ENCODE peak calls at places on chromosomes 5 and 9, in five cellular contexts. L is lower leg skin, S is adrenal gland, Y is IMR-90, W is sigmoid colon. X is an unnamed sample.

GRCh38 chr5:53604309-53604708 is 43.9 kb downstream of the NDUFS4 start:
- DNase-seq in L (no peak), S (no peak), Y (no peak), W (no peak), X (no peak)

GRCh38 chr5:78908173-78908901 is 76.8 kb downstream of the ARSB start:
- DNase-seq in L (no peak), S (peak), Y (peak), W (no peak), X (no peak)

GRCh38 chr5:39500656-39501295 is 76.0 kb upstream of the DAB2 start:
- DNase-seq in L (no peak), S (no peak), Y (peak), W (no peak), X (no peak)

GRCh38 chr5:138461343-138462125 is 3.7 kb upstream of the EGR1 start:
- DNase-seq in L (no peak), S (peak), Y (peak), W (no peak), X (no peak)

GRCh38 chr9:89751081-89751855 is 146.5 kb downstream of the GADD45G start:
- DNase-seq in L (no peak), S (peak), Y (no peak), W (no peak), X (no peak)

GRCh38 chr5:111781200-111781599 is 24.2 kb upstream of the NREP start:
- DNase-seq in L (peak), S (peak), Y (peak), W (peak), X (no peak)

GRCh38 chr5:39224196-39224754 is 4.9 kb upstream of the FYB1 start:
- DNase-seq in L (no peak), S (no peak), Y (peak), W (peak), X (peak)

GRCh38 chr9:137134191-137134590 is 4.8 kb upstream of the GRIN1 start:
- DNase-seq in L (no peak), S (no peak), Y (no peak), W (no peak), X (no peak)

GRCh38 chr5:154053468-154053867 is 14.7 kb downstream of the MFAP3 start:
- DNase-seq in L (no peak), S (no peak), Y (no peak), W (no peak), X (no peak)

GRCh38 chr9:14198544-14199510 is 115.1 kb downstream of the NFIB start:
- DNase-seq in L (peak), S (peak), Y (no peak), W (peak), X (no peak)

GRCh38 chr5:177362871-177363507 is 5.3 kb downstream of the RGS14 start:
- DNase-seq in L (no peak), S (peak), Y (no peak), W (peak), X (peak)

GRCh38 chr9:76027426-76027825 is 137.0 kb downstream of the PCSK5 start:
- DNase-seq in L (no peak), S (no peak), Y (peak), W (no peak), X (no peak)

GRCh38 chr5:123450641-123451421 is 27.6 kb upstream of the CEP120 start:
- DNase-seq in L (no peak), S (peak), Y (no peak), W (no peak), X (no peak)

GRCh38 chr9:126531035-126531571 is 82.6 kb upstream of the LMX1B start:
- DNase-seq in L (no peak), S (no peak), Y (no peak), W (no peak), X (no peak)

GRCh38 chr9:126532489-126532888 is 81.2 kb upstream of the LMX1B start:
- DNase-seq in L (no peak), S (no peak), Y (no peak), W (no peak), X (no peak)

GRCh38 chr9:126532951-126533910 is 80.5 kb upstream of the LMX1B start:
- DNase-seq in L (no peak), S (no peak), Y (no peak), W (no peak), X (no peak)

GRCh38 chr9:126531591-126531990 is 82.1 kb upstream of the LMX1B start:
- DNase-seq in L (no peak), S (no peak), Y (no peak), W (no peak), X (no peak)

GRCh38 chr9:126532019-126532462 is 81.7 kb upstream of the LMX1B start:
- DNase-seq in L (no peak), S (no peak), Y (no peak), W (no peak), X (no peak)
- TF ChIP-seq POLR2A in L (no peak), S (no peak), Y (no peak), W (no peak), X (no peak)

DNA sequence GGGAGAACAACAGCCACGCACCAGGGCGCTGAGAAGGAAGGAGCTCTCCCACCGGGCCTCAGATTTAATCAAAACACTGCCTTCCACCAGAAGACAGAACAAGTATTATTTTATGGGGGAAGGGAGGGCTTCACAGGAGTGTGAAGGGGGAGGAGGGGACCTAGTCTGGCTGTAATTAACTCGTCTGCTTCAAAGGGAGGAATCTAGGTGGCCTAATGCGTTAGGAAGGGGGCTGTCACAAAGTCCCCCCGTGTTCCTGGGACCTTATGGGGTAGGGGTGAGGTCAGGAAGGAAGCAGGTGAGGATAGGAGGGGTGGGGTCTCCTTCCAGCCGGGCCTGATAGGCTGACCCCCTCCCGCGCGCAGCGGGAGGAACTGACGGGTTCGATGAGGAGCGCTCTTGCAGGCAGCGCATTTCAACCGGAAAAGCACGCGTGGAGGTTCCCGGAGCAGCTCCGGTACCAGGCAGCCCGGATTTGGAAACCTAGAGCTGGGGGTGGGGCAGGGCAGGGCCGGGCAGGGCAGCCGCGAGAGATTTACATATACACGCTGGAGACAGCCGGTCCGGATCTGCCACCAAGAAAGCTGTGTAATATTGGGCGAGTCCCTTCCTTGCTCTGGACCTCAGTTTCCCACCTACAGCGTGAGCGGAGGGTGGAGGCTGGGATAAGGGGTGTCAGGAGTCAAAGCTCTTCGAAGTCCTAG is 2.0 kb downstream of the SHB start:
- DNase-seq in L (peak), S (peak), Y (no peak), W (peak), X (peak)
- TF ChIP-seq POLR2A in L (no peak), S (no peak), Y (no peak), W (no peak), X (no peak)

DNA sequence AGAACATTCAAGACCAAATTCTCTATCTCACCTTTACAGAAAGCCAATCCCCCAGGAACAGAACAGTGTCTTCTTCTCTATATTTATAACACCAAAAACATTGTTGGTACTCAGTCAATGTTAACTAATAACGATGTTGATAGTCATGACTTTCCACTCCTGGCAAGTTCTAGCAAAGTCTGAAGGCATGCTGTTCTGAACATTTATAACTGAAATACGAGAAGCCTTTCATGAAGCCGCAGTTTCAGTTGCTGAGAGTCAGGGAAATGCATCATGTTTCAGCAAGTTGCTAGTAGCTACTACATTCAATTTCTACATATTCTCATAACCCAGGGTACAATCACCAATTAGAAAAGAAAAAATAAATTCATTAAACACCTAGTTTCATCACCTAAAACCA is 301.4 kb downstream of the PDE4D start:
- DNase-seq in L (no peak), S (no peak), Y (peak), W (no peak), X (no peak)
- TF ChIP-seq POLR2A in L (no peak), S (no peak), Y (no peak), W (no peak), X (no peak)

GRCh38 chr9:135927195-135928013 is 20.1 kb upstream of the CAMSAP1 start:
- DNase-seq in L (no peak), S (no peak), Y (no peak), W (no peak), X (no peak)

GRCh38 chr9:135925496-135926133 is 18.3 kb upstream of the CAMSAP1 start:
- DNase-seq in L (no peak), S (no peak), Y (peak), W (no peak), X (no peak)

GRCh38 chr9:135928074-135928730 is 20.9 kb upstream of the CAMSAP1 start:
- DNase-seq in L (no peak), S (no peak), Y (no peak), W (no peak), X (no peak)

GRCh38 chr9:135924628-135925338 is 17.4 kb upstream of the CAMSAP1 start:
- DNase-seq in L (no peak), S (no peak), Y (no peak), W (no peak), X (no peak)

DNA sequence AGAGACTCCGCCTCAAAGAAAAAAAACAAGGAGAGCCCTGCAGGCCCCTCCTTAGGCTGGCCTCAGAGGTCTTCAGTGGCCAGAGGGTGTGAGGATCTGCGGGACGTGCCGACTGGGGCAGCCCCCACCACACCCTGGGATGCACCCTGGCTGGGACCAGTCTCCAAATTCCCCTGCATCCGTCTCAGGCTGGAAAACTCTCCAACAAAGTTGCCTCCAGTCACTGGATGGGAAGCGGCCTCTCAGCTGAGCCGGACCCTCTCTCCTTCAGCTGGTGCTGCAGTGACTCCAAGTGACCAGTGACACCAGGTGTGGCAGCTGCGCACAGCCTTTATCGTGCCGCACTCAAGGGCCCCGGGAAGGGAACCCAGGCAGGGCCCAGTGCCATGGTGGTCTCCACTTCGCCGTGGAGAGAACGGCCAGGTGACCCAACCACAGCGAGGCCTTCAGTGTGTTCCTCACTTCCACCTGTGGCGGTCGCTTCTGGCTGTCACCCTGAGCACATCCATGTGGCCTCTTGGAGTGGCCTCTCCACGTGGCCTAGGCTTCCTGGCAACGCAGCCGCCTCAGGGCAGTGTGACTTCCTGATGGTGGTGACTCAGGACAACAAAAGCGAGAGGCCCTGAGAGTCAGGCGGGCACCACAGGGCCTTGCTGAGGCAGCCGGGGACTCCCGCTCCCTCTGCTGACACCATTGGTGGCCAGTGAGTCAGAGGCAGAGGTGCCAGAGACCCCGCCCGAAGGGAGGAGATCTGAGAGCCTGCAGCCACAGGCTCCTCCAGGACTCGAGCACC is 19.3 kb upstream of the CAMSAP1 start:
- DNase-seq in L (peak), S (peak), Y (peak), W (no peak), X (peak)
- TF ChIP-seq POLR2A in L (no peak), S (no peak), Y (no peak), W (no peak), X (no peak)

DNA sequence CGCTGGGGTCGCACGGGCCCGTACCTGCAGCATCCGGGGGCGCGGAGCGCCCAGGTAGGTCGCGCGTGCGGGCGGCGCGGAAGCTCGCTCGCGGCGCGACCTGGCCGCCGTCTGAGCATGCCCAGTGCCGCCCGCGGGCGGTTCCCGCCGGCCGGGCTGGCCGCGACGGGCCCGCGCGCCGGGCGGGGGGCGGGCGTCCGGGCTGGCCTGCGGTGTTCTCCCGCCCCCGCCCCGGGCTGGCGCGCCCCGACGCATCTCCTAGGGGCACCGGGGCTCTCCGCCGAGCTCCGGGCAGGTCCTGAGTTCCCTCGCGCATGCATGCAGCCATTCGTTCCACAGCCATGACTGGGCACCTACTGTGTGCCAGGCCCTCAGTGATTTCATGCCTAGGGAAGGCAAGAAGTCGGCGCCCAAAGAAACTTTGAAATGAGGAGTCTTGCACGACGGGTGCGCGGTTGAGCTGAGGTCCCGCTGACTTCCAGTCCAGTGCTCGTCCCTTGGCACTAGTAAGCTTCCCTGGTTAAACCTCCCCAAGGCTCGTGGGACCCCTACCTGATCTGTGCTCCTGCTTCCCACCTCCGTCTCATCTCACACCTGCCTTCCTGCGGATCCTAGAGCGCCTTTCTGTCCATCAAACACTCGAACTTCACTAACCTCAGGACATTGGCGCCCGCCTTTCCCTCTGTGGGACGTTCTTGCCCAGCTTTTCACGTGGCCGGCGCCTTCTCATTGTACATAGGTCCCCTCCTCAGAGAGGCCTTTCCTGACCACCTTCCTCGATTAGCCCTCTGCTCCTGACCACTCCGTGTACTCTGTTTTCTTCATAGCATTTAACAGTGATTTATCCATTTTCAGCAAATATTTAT is at the start of gene PTPN3:
- DNase-seq in L (no peak), S (no peak), Y (no peak), W (no peak), X (no peak)
- TF ChIP-seq POLR2A in L (no peak), S (no peak), Y (no peak), W (no peak), X (no peak)

GRCh38 chr5:103119765-103120606 is at the start of the genes GIN1 and PPIP5K2:
- DNase-seq in L (peak), S (peak), Y (peak), W (peak), X (peak)
- TF ChIP-seq POLR2A in L (no peak), S (peak), Y (peak), W (peak), X (peak)

DNA sequence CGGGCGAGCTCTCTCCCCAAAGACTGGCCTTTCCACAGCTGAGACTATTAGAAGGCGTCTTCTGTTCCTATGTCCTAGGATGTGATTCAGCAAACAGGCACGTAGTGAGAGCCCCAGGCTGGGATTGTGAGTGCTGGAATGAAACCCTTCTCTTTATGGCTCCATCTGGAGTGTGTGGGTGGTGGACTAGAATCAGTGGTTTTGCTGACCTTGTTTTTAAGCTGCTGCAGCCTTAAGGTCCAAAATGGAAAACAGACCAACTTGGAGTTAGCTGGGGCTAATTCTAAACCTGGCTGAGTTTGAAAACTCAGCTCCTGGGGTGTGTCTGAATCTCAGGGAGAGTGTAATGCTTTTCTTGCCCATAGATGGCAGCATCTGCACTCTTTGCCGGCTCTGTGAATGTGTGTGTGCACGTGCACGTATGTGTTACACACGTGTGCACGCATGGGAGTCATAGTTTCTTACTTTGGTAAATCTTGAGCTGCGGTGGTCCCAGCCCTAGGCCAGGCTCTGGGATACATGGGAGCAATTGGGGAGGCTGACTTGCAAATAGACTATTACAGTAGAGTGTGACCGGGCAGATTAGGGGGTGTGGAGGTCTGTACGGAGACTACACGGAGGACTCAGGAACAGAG is 10.7 kb downstream of the GSN start:
- DNase-seq in L (peak), S (peak), Y (peak), W (peak), X (peak)
- TF ChIP-seq POLR2A in L (no peak), S (no peak), Y (no peak), W (no peak), X (no peak)

GRCh38 chr5:93076566-93076965 is 504.5 kb downstream of the NR2F1-AS1 start:
- DNase-seq in L (no peak), S (no peak), Y (no peak), W (no peak), X (no peak)

GRCh38 chr5:93079046-93079445 is 502.0 kb downstream of the NR2F1-AS1 start:
- DNase-seq in L (no peak), S (no peak), Y (no peak), W (no peak), X (no peak)

GRCh38 chr5:93073547-93073946 is 507.5 kb downstream of the NR2F1-AS1 start:
- DNase-seq in L (no peak), S (no peak), Y (no peak), W (no peak), X (no peak)

GRCh38 chr5:93076096-93076495 is 504.9 kb downstream of the NR2F1-AS1 start:
- DNase-seq in L (no peak), S (no peak), Y (peak), W (no peak), X (no peak)

GRCh38 chr5:93078082-93079038 is 502.7 kb downstream of the NR2F1-AS1 start:
- DNase-seq in L (no peak), S (peak), Y (peak), W (peak), X (no peak)
- TF ChIP-seq POLR2A in L (no peak), S (no peak), Y (no peak), W (no peak), X (no peak)

X was measured in erythroblast.